ENCODE peak calls at places on chromosomes 5 and 9, in four cellular contexts. K, Q, H and F are unnamed samples.

GRCh38 chr5:154520861-154521453 is 42.9 kb upstream of the HAND1 start:
- DNase-seq in K (peak), Q (peak), H (peak), F (no peak)

GRCh38 chr9:926976-927375 is 49.5 kb upstream of the DMRT3 start:
- DNase-seq in K (no peak), Q (no peak), H (no peak), F (no peak)

GRCh38 chr9:99264070-99264469 is 42.0 kb downstream of the SEC61B start:
- DNase-seq in K (no peak), Q (peak), H (peak), F (no peak)

GRCh38 chr9:6414291-6414690 is 1.3 kb downstream of the UHRF2 start:
- DNase-seq in K (no peak), Q (no peak), H (peak), F (no peak)

GRCh38 chr9:123400926-123401503 is 45.0 kb downstream of the CRB2 start:
- DNase-seq in K (no peak), Q (no peak), H (no peak), F (no peak)

GRCh38 chr9:15469406-15469805 is 41.4 kb downstream of the PSIP1 start:
- DNase-seq in K (no peak), Q (no peak), H (no peak), F (no peak)

GRCh38 chr5:114152656-114153360 is 209.1 kb upstream of the KCNN2 start:
- DNase-seq in K (no peak), Q (no peak), H (no peak), F (no peak)

GRCh38 chr9:22508790-22509189 is 62.2 kb downstream of the DMRTA1 start:
- DNase-seq in K (no peak), Q (no peak), H (no peak), F (no peak)

GRCh38 chr5:5264727-5265126 is 124.6 kb downstream of the ADAMTS16 start:
- DNase-seq in K (no peak), Q (no peak), H (no peak), F (no peak)

GRCh38 chr5:72185717-72186388 is 78.6 kb downstream of the MAP1B start:
- DNase-seq in K (no peak), Q (no peak), H (no peak), F (no peak)

GRCh38 chr5:160311491-160312138 is 749 bp downstream of the CCNJL start:
- DNase-seq in K (no peak), Q (peak), H (no peak), F (no peak)

GRCh38 chr5:1322955-1323802 is 21.7 kb downstream of the CLPTM1L start:
- DNase-seq in K (no peak), Q (no peak), H (no peak), F (no peak)

GRCh38 chr5:82793808-82794419 is 283.3 kb downstream of the TMEM167A start:
- DNase-seq in K (peak), Q (peak), H (peak), F (no peak)

GRCh38 chr9:128555180-128555721 is 2.9 kb downstream of the SPTAN1 start:
- DNase-seq in K (peak), Q (no peak), H (peak), F (no peak)

GRCh38 chr9:100063185-100063584 is 35.6 kb downstream of the ERP44 start:
- DNase-seq in K (no peak), Q (no peak), H (no peak), F (no peak)

GRCh38 chr5:81748556-81748955 is 2.3 kb downstream of the SSBP2 start:
- DNase-seq in K (no peak), Q (no peak), H (no peak), F (no peak)

GRCh38 chr5:81081461-81081835 is 121.3 kb downstream of the RASGRF2 start:
- DNase-seq in K (no peak), Q (no peak), H (no peak), F (no peak)

GRCh38 chr9:83656952-83657351 is 34.0 kb downstream of the IDNK start:
- DNase-seq in K (no peak), Q (no peak), H (no peak), F (no peak)

GRCh38 chr5:1244976-1245375 is 19.8 kb downstream of the SLC6A18 start:
- DNase-seq in K (no peak), Q (no peak), H (peak), F (no peak)

GRCh38 chr9:113916931-113917330 is 40.8 kb downstream of the ZNF618 start:
- DNase-seq in K (no peak), Q (no peak), H (no peak), F (no peak)

GRCh38 chr5:154242442-154242841 is 51.9 kb downstream of the GALNT10 start:
- DNase-seq in K (no peak), Q (no peak), H (no peak), F (no peak)

GRCh38 chr5:10363519-10364185 is 10.2 kb downstream of the MARCHF6 start:
- DNase-seq in K (no peak), Q (no peak), H (no peak), F (no peak)

GRCh38 chr5:16490911-16491310 is 25.3 kb upstream of the ZNF622 start:
- DNase-seq in K (no peak), Q (no peak), H (no peak), F (no peak)

DNA sequence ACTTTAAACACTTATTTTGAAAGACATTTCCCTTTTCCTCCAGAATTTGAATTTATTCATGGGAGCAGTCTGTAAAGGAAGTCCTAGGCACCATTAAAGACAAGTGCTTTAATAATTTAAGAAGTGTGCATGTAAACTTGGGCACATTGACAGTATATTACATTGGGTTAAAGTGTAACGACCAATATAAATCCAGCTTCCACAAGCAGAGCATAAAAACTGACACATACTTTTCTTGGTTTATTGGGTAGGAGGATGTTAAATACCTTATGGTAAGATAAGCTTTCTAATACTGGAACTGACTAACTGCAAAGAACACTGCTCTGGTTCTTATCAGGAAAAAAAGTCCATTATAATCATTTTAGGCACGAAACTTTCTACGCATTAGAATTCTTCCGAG is 1.1 kb upstream of the ENTREP1 start:
- DNase-seq in K (no peak), Q (no peak), H (no peak), F (no peak)
- TF ChIP-seq NR2C2 in K (no peak), Q (no peak), H (no peak), F (no peak)

GRCh38 chr5:110070836-110071235 is 381.1 kb downstream of the MAN2A1 start:
- DNase-seq in K (no peak), Q (no peak), H (no peak), F (no peak)
- TF ChIP-seq CTCF in K (no peak), Q (no peak), H (no peak), F (no peak)

GRCh38 chr9:135419106-135419505 is 60.5 kb upstream of the PPP1R26 start:
- DNase-seq in K (no peak), Q (no peak), H (no peak), F (no peak)
- TF ChIP-seq NR2C2 in K (no peak), Q (no peak), H (no peak), F (no peak)

GRCh38 chr9:4196886-4197285 is 103.0 kb downstream of the GLIS3 start:
- DNase-seq in K (no peak), Q (no peak), H (no peak), F (no peak)
- TF ChIP-seq CTCF in K (no peak), Q (no peak), H (no peak), F (no peak)

GRCh38 chr5:139796061-139796806 is 626 bp downstream of the PSD2 start:
- DNase-seq in K (no peak), Q (peak), H (no peak), F (no peak)

GRCh38 chr5:139797856-139798510 is 2.4 kb downstream of the PSD2 start:
- DNase-seq in K (no peak), Q (no peak), H (no peak), F (no peak)

GRCh38 chr5:139797335-139797734 is 1.7 kb downstream of the PSD2 start:
- DNase-seq in K (no peak), Q (no peak), H (no peak), F (no peak)

GRCh38 chr5:139794067-139794846 is 1.4 kb upstream of the PSD2 start:
- DNase-seq in K (no peak), Q (no peak), H (no peak), F (no peak)

GRCh38 chr5:139795074-139796001 is at the start of gene PSD2:
- DNase-seq in K (no peak), Q (peak), H (peak), F (no peak)
- TF ChIP-seq NR2C2 in K (no peak), Q (no peak), H (no peak), F (no peak)